ENCODE peak calls at places on chromosomes 1 and 21, in five cellular contexts. B, X, I, S and H are unnamed samples.
A peak's percentile ranks its signal among the peaks of the same experiment; 100 is the strongest.

GRCh38 chr1:149978547-149979023 is 31.9 kb downstream of the OTUD7B start:
- DNase-seq in S (peak; percentile 16), I (no peak), X (no peak), B (no peak), H (no peak)

GRCh38 chr1:107254306-107254705 is 113.5 kb downstream of the NTNG1 start:
- DNase-seq in I (no peak), S (no peak), B (no peak), X (no peak), H (no peak)

GRCh38 chr1:80837066-80837465 is 963.7 kb upstream of the ADGRL2 start:
- DNase-seq in I (no peak), S (no peak), B (no peak), X (no peak), H (no peak)

GRCh38 chr1:33930346-33931114 is 66.7 kb downstream of the HMGB4 start:
- DNase-seq in I (peak; percentile 57), S (peak; percentile 69), X (no peak), B (no peak), H (no peak)

GRCh38 chr1:220113136-220113695 is 19.3 kb downstream of the IARS2 start:
- DNase-seq in S (peak; percentile 29), I (no peak), B (peak; percentile 61), X (peak; percentile 29), H (no peak)

GRCh38 chr1:24382165-24382577 is 31.4 kb downstream of the STPG1 start:
- DNase-seq in S (no peak), B (no peak), X (no peak), I (no peak), H (no peak)

GRCh38 chr1:25003457-25004190 is 73.5 kb upstream of the RUNX3 start:
- DNase-seq in X (peak; percentile 12), I (no peak), B (no peak), S (no peak), H (peak; percentile 47)

GRCh38 chr1:8396912-8397406 is 79.0 kb downstream of the SLC45A1 start:
- DNase-seq in S (no peak), B (peak; percentile 69), I (no peak), X (peak; percentile 100), H (no peak)

GRCh38 chr1:114558548-114558947 is 22.9 kb downstream of the BCAS2 start:
- DNase-seq in X (peak; percentile 18), I (no peak), B (peak; percentile 36), S (peak; percentile 33), H (no peak)

GRCh38 chr1:116485071-116485735 is 85.6 kb downstream of the CD58 start:
- DNase-seq in S (peak; percentile 77), X (peak; percentile 66), I (peak; percentile 89), B (peak; percentile 89), H (peak; percentile 90)

GRCh38 chr21:41403966-41404365 is 22.1 kb upstream of the MX1 start:
- DNase-seq in I (no peak), S (no peak), X (no peak), B (no peak), H (no peak)

GRCh38 chr1:181554465-181554864 is 71.1 kb downstream of the CACNA1E start:
- DNase-seq in B (no peak), X (no peak), S (no peak), I (no peak), H (no peak)

GRCh38 chr1:64471218-64471719 is 1.3 kb downstream of the CACHD1 start:
- DNase-seq in X (no peak), S (peak; percentile 41), B (no peak), I (no peak), H (no peak)

GRCh38 chr1:112744019-112744578 is 29.0 kb upstream of the PPM1J start:
- DNase-seq in B (no peak), S (no peak), X (peak; percentile 52), I (no peak), H (no peak)

GRCh38 chr1:87834941-87835340 is 506.3 kb downstream of the LMO4 start:
- DNase-seq in B (no peak), I (no peak), X (no peak), S (no peak), H (no peak)

GRCh38 chr1:41714613-41715389 is 203.9 kb downstream of the HIVEP3 start:
- DNase-seq in S (no peak), X (no peak), I (peak; percentile 65), B (no peak), H (no peak)

GRCh38 chr1:220692436-220693228 is 2.5 kb downstream of the C1orf115 start:
- DNase-seq in I (no peak), B (no peak), S (no peak), X (peak; percentile 9), H (no peak)

GRCh38 chr1:51320967-51321923 is 9.1 kb downstream of the TTC39A start:
- DNase-seq in B (no peak), I (no peak), X (no peak), S (no peak), H (no peak)

GRCh38 chr1:78052685-78053433 is 7.1 kb downstream of the GIPC2 start:
- DNase-seq in X (no peak), B (no peak), S (no peak), I (no peak), H (no peak)

GRCh38 chr1:42035205-42035829 is 116.6 kb upstream of the HIVEP3 start:
- DNase-seq in B (no peak), X (peak; percentile 44), S (peak; percentile 68), I (peak; percentile 75), H (no peak)

GRCh38 chr1:1763657-1764621 is 14.3 kb downstream of the NADK start:
- DNase-seq in X (peak; percentile 70), B (no peak), S (no peak), I (no peak), H (no peak)

GRCh38 chr1:12314328-12314903 is 84.6 kb downstream of the VPS13D start:
- DNase-seq in S (peak; percentile 46), B (no peak), X (peak; percentile 48), I (no peak), H (no peak)

GRCh38 chr1:51768971-51769601 is 109.4 kb downstream of the NRDC start:
- DNase-seq in I (no peak), X (peak; percentile 70), S (peak; percentile 56), B (peak; percentile 68), H (no peak)

GRCh38 chr1:177077734-177078489 is 86.6 kb downstream of the ASTN1 start:
- DNase-seq in S (no peak), I (no peak), X (no peak), B (no peak), H (no peak)

GRCh38 chr21:46066843-46067331 is 31.0 kb upstream of the COL6A2 start:
- DNase-seq in B (no peak), X (no peak), S (no peak), I (no peak), H (peak; percentile 1)

GRCh38 chr1:44786841-44787426 is 1.0 kb downstream of the BEST4 start:
- DNase-seq in B (no peak), S (no peak), I (no peak), X (no peak), H (no peak)

GRCh38 chr1:55155522-55155921 is 59.6 kb downstream of the USP24 start:
- DNase-seq in B (no peak), X (peak; percentile 41), S (no peak), I (no peak), H (no peak)